ENCODE peak calls at places on chromosomes 3 and 15, in four cellular contexts. One of them, this sample, is unnamed.

GRCh38 chr3:108029466-108029865 is 61.4 kb downstream of the CD47 start:
- DNase-seq in tibial artery: no peak
- DNase-seq in A549: no peak
- DNase-seq in foreskin fibroblast: no peak
- DNase-seq in this sample: no peak

GRCh38 chr15:29680806-29681485 is 141.3 kb downstream of the TJP1 start:
- DNase-seq in foreskin fibroblast: no peak
- DNase-seq in tibial artery: no peak
- DNase-seq in A549: no peak
- DNase-seq in this sample: no peak

GRCh38 chr3:94303897-94304296 is 241.0 kb downstream of the NSUN3 start:
- DNase-seq in A549: no peak
- DNase-seq in foreskin fibroblast: no peak
- DNase-seq in tibial artery: no peak
- DNase-seq in this sample: no peak

GRCh38 chr15:80426316-80426715 is 22.1 kb downstream of the ARNT2 start:
- DNase-seq in foreskin fibroblast: no peak
- DNase-seq in tibial artery: no peak
- DNase-seq in A549: no peak
- DNase-seq in this sample: no peak

GRCh38 chr3:89372456-89372855 is 265.0 kb downstream of the EPHA3 start:
- DNase-seq in tibial artery: no peak
- DNase-seq in A549: no peak
- DNase-seq in foreskin fibroblast: peak; percentile 12
- DNase-seq in this sample: no peak

GRCh38 chr15:87021771-87022170 is 942.1 kb downstream of the AGBL1 start:
- DNase-seq in foreskin fibroblast: no peak
- DNase-seq in tibial artery: no peak
- DNase-seq in A549: no peak
- DNase-seq in this sample: no peak

GRCh38 chr3:193165431-193166120 is 75.4 kb upstream of the PLAAT1 start:
- DNase-seq in tibial artery: no peak
- DNase-seq in foreskin fibroblast: no peak
- DNase-seq in A549: no peak
- DNase-seq in this sample: no peak

GRCh38 chr15:46900992-46901391 is 816.3 kb upstream of the SEMA6D start:
- DNase-seq in tibial artery: no peak
- DNase-seq in A549: no peak
- DNase-seq in foreskin fibroblast: peak; percentile 4
- DNase-seq in this sample: no peak

GRCh38 chr3:33658971-33659848 is 58.8 kb downstream of the CLASP2 start:
- DNase-seq in A549: peak; percentile 50
- DNase-seq in tibial artery: peak; percentile 74
- DNase-seq in foreskin fibroblast: peak; percentile 90
- DNase-seq in this sample: peak; percentile 49

GRCh38 chr3:72907851-72908620 is 20.2 kb downstream of the GXYLT2 start:
- DNase-seq in tibial artery: peak; percentile 91
- DNase-seq in foreskin fibroblast: peak; percentile 82
- DNase-seq in A549: no peak
- DNase-seq in this sample: no peak

GRCh38 chr15:51771773-51772172 is 20.4 kb downstream of the TMOD2 start:
- DNase-seq in foreskin fibroblast: no peak
- DNase-seq in tibial artery: no peak
- DNase-seq in A549: no peak
- DNase-seq in this sample: peak; percentile 8

GRCh38 chr3:71466483-71466882 is 117.0 kb downstream of the FOXP1 start:
- DNase-seq in A549: peak; percentile 18
- DNase-seq in foreskin fibroblast: no peak
- DNase-seq in tibial artery: no peak
- DNase-seq in this sample: no peak

GRCh38 chr3:189490749-189491148 is 140.4 kb upstream of the TP63 start:
- DNase-seq in tibial artery: no peak
- DNase-seq in foreskin fibroblast: no peak
- DNase-seq in A549: no peak
- DNase-seq in this sample: no peak

GRCh38 chr15:65374334-65374733 is 3.5 kb downstream of the IGDCC3 start:
- DNase-seq in foreskin fibroblast: no peak
- DNase-seq in tibial artery: no peak
- DNase-seq in A549: no peak
- DNase-seq in this sample: no peak

GRCh38 chr3:102181202-102181920 is 253.5 kb upstream of the ZPLD1 start:
- DNase-seq in A549: no peak
- DNase-seq in foreskin fibroblast: peak; percentile 72
- DNase-seq in tibial artery: no peak
- DNase-seq in this sample: no peak

GRCh38 chr15:99137111-99137546 is 32.2 kb downstream of the SYNM start:
- DNase-seq in foreskin fibroblast: no peak
- DNase-seq in tibial artery: no peak
- DNase-seq in A549: no peak
- DNase-seq in this sample: no peak

GRCh38 chr15:33584797-33585196 is 274.0 kb downstream of the RYR3 start:
- DNase-seq in foreskin fibroblast: no peak
- DNase-seq in A549: no peak
- DNase-seq in tibial artery: no peak
- DNase-seq in this sample: no peak

GRCh38 chr3:15309662-15310335 is 22.6 kb downstream of the SH3BP5 start:
- DNase-seq in tibial artery: peak; percentile 61
- DNase-seq in A549: no peak
- DNase-seq in foreskin fibroblast: no peak
- DNase-seq in this sample: no peak

GRCh38 chr15:79849789-79850188 is 47.0 kb downstream of the MTHFS start:
- DNase-seq in foreskin fibroblast: peak; percentile 41
- DNase-seq in A549: peak; percentile 25
- DNase-seq in tibial artery: no peak
- DNase-seq in this sample: peak; percentile 58

GRCh38 chr15:70289191-70289955 is 191.7 kb upstream of the TLE3 start:
- DNase-seq in tibial artery: no peak
- DNase-seq in A549: no peak
- DNase-seq in foreskin fibroblast: no peak
- DNase-seq in this sample: no peak

GRCh38 chr3:24306518-24306917 is 188.1 kb downstream of the THRB start:
- DNase-seq in tibial artery: no peak
- DNase-seq in foreskin fibroblast: no peak
- DNase-seq in A549: no peak
- DNase-seq in this sample: no peak

GRCh38 chr3:52568066-52568465 is 31.7 kb downstream of the UQCC5 start:
- DNase-seq in tibial artery: no peak
- DNase-seq in foreskin fibroblast: no peak
- DNase-seq in A549: no peak
- DNase-seq in this sample: no peak

GRCh38 chr3:40152482-40153133 is 156.9 kb upstream of the EIF1B start:
- DNase-seq in foreskin fibroblast: no peak
- DNase-seq in tibial artery: no peak
- DNase-seq in A549: no peak
- DNase-seq in this sample: no peak

GRCh38 chr3:148971819-148972218 is 19.5 kb upstream of the GYG1 start:
- DNase-seq in tibial artery: no peak
- DNase-seq in A549: no peak
- DNase-seq in foreskin fibroblast: peak; percentile 33
- DNase-seq in this sample: no peak

DNA sequence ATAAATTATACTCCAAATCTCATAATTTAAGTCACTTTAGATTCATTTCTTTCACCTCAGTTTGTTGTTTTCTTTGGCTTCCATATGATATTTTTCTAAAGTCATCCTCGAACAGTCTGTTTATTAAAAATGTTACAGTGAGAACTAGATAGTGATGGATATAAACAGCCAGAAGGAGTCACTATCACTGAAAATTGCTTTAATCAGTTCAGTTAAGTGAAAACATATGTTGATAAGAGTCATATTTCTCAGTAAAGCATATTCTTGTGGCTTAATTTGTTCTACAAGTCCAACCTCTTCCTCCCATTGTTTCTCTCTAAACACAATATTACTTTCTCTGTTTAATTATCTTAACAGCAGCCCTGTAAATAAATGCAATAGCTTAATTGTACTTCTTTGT is 427.5 kb upstream of the ALCAM start:
- DNase-seq in A549: no peak
- DNase-seq in foreskin fibroblast: no peak
- DNase-seq in tibial artery: no peak
- DNase-seq in this sample: no peak
- TF ChIP-seq CTCF in A549: no peak
- TF ChIP-seq CTCF in foreskin fibroblast: no peak
- TF ChIP-seq CTCF in tibial artery: no peak
- TF ChIP-seq CTCF in this sample: no peak

GRCh38 chr3:32551496-32551895 is 19.2 kb downstream of the DYNC1LI1 start:
- DNase-seq in tibial artery: no peak
- DNase-seq in foreskin fibroblast: no peak
- DNase-seq in A549: no peak
- DNase-seq in this sample: no peak

GRCh38 chr3:32553459-32553858 is 17.2 kb downstream of the DYNC1LI1 start:
- DNase-seq in tibial artery: no peak
- DNase-seq in A549: no peak
- DNase-seq in foreskin fibroblast: no peak
- DNase-seq in this sample: no peak

GRCh38 chr3:32553973-32554372 is 16.7 kb downstream of the DYNC1LI1 start:
- DNase-seq in tibial artery: no peak
- DNase-seq in A549: no peak
- DNase-seq in foreskin fibroblast: no peak
- DNase-seq in this sample: no peak

GRCh38 chr3:32551087-32551486 is 19.6 kb downstream of the DYNC1LI1 start:
- DNase-seq in tibial artery: no peak
- DNase-seq in foreskin fibroblast: no peak
- DNase-seq in A549: no peak
- DNase-seq in this sample: no peak

GRCh38 chr3:32552013-32552412 is 18.6 kb downstream of the DYNC1LI1 start:
- DNase-seq in foreskin fibroblast: no peak
- DNase-seq in tibial artery: no peak
- DNase-seq in A549: no peak
- DNase-seq in this sample: no peak
- TF ChIP-seq CTCF in foreskin fibroblast: no peak
- TF ChIP-seq CTCF in tibial artery: no peak
- TF ChIP-seq CTCF in A549: no peak
- TF ChIP-seq CTCF in this sample: no peak

GRCh38 chr3:139455855-139456254 is 20.5 kb downstream of the RBP2 start:
- DNase-seq in A549: peak; percentile 4
- DNase-seq in foreskin fibroblast: no peak
- DNase-seq in tibial artery: no peak
- DNase-seq in this sample: no peak
- TF ChIP-seq CTCF in A549: no peak
- TF ChIP-seq CTCF in foreskin fibroblast: no peak
- TF ChIP-seq CTCF in tibial artery: no peak
- TF ChIP-seq CTCF in this sample: peak; percentile 49

GRCh38 chr3:141913150-141913811 is 36.8 kb downstream of the ATP1B3 start:
- DNase-seq in A549: peak; percentile 64
- DNase-seq in tibial artery: no peak
- DNase-seq in foreskin fibroblast: peak; percentile 41
- DNase-seq in this sample: peak; percentile 28
- TF ChIP-seq CTCF in A549: peak; percentile 70
- TF ChIP-seq CTCF in tibial artery: peak; percentile 63
- TF ChIP-seq CTCF in foreskin fibroblast: peak; percentile 64
- TF ChIP-seq CTCF in this sample: peak; percentile 41

GRCh38 chr3:66489577-66489976 is 11.2 kb downstream of the LRIG1 start:
- DNase-seq in tibial artery: no peak
- DNase-seq in A549: no peak
- DNase-seq in foreskin fibroblast: no peak
- DNase-seq in this sample: no peak
- TF ChIP-seq CTCF in tibial artery: no peak
- TF ChIP-seq CTCF in A549: no peak
- TF ChIP-seq CTCF in foreskin fibroblast: no peak
- TF ChIP-seq CTCF in this sample: no peak